ENCODE peak calls at places on chromosomes 5 and 9, in seven cellular contexts. D is BE2C, R is cardiac fibroblast, P is astrocyte of the cerebellum, J is gastrocnemius medialis, M is ovary, S is neural progenitor cell. Y is an unnamed sample.

GRCh38 chr9:109194157-109194556 is 27.1 kb upstream of the FRRS1L start:
- DNase-seq in D (no peak), R (no peak), P (no peak), J (no peak), M (no peak), S (no peak), Y (peak)

GRCh38 chr5:82393951-82394350 is 115.8 kb upstream of the RPS23 start:
- DNase-seq in D (no peak), R (no peak), P (no peak), J (no peak), M (no peak), S (no peak), Y (no peak)

GRCh38 chr9:4805519-4805918 is 12.8 kb downstream of the RCL1 start:
- DNase-seq in D (no peak), R (no peak), P (no peak), J (peak), M (no peak), S (no peak), Y (no peak)

GRCh38 chr5:147437161-147437596 is 72.7 kb downstream of the DPYSL3 start:
- DNase-seq in D (no peak), R (peak), P (peak), J (no peak), M (no peak), S (peak), Y (no peak)

GRCh38 chr5:33659526-33660169 is 218.9 kb downstream of the TARS1 start:
- DNase-seq in D (no peak), R (no peak), P (no peak), J (no peak), M (no peak), S (no peak), Y (peak)

GRCh38 chr5:139772927-139773690 is 22.5 kb upstream of the PSD2 start:
- DNase-seq in D (no peak), R (no peak), P (no peak), J (no peak), M (no peak), S (no peak), Y (no peak)

GRCh38 chr5:112597831-112598230 is 139.9 kb upstream of the APC start:
- DNase-seq in D (no peak), R (no peak), P (no peak), J (no peak), M (no peak), S (no peak), Y (no peak)

GRCh38 chr5:73434461-73434860 is 14.1 kb downstream of the FOXD1 start:
- DNase-seq in D (no peak), R (no peak), P (no peak), J (no peak), M (no peak), S (no peak), Y (no peak)

GRCh38 chr5:159539678-159540077 is 209.4 kb upstream of the IL12B start:
- DNase-seq in D (no peak), R (no peak), P (no peak), J (no peak), M (no peak), S (no peak), Y (no peak)

GRCh38 chr9:98792096-98792490 is 4.3 kb downstream of the ANKS6 start:
- DNase-seq in D (no peak), R (no peak), P (no peak), J (no peak), M (no peak), S (no peak), Y (no peak)

GRCh38 chr5:115379622-115380344 is 83.3 kb upstream of the CCDC112 start:
- DNase-seq in D (no peak), R (no peak), P (no peak), J (no peak), M (no peak), S (no peak), Y (no peak)

GRCh38 chr5:126658526-126658925 is 57.8 kb downstream of the PHAX start:
- DNase-seq in D (no peak), R (no peak), P (no peak), J (no peak), M (no peak), S (peak), Y (no peak)

GRCh38 chr9:120916573-120916972 is 10.0 kb downstream of the TRAF1 start:
- DNase-seq in D (peak), R (peak), P (no peak), J (peak), M (peak), S (no peak), Y (peak)

GRCh38 chr9:116234091-116234490 is 80.5 kb downstream of the PAPPA start:
- DNase-seq in D (no peak), R (peak), P (peak), J (no peak), M (no peak), S (no peak), Y (peak)

GRCh38 chr9:14690986-14691730 is 2.1 kb downstream of the ZDHHC21 start:
- DNase-seq in D (no peak), R (no peak), P (no peak), J (no peak), M (no peak), S (no peak), Y (no peak)

GRCh38 chr5:107567901-107568671 is 102.7 kb downstream of the EFNA5 start:
- DNase-seq in D (no peak), R (no peak), P (no peak), J (no peak), M (no peak), S (peak), Y (no peak)

GRCh38 chr5:140366770-140367630 is 7.0 kb downstream of the SLC4A9 start:
- DNase-seq in D (no peak), R (no peak), P (no peak), J (no peak), M (no peak), S (no peak), Y (no peak)

GRCh38 chr9:33167949-33168535 is 906 bp upstream of the B4GALT1 start:
- DNase-seq in D (no peak), R (no peak), P (no peak), J (no peak), M (peak), S (no peak), Y (peak)

GRCh38 chr9:1231998-1232919 is 182.1 kb downstream of the DMRT2 start:
- DNase-seq in D (no peak), R (peak), P (peak), J (peak), M (peak), S (no peak), Y (peak)

GRCh38 chr5:1752881-1753280 is 46.8 kb downstream of the MRPL36 start:
- DNase-seq in D (no peak), R (no peak), P (no peak), J (no peak), M (peak), S (no peak), Y (no peak)

GRCh38 chr5:143245929-143246561 is 157.4 kb downstream of the NR3C1 start:
- DNase-seq in D (peak), R (peak), P (peak), J (peak), M (no peak), S (no peak), Y (peak)

GRCh38 chr5:15717002-15717401 is 217.0 kb downstream of the FBXL7 start:
- DNase-seq in D (peak), R (no peak), P (no peak), J (no peak), M (no peak), S (no peak), Y (peak)

GRCh38 chr5:154484393-154484944 is 6.4 kb upstream of the HAND1 start:
- DNase-seq in D (no peak), R (no peak), P (no peak), J (no peak), M (no peak), S (peak), Y (no peak)

GRCh38 chr9:38033956-38034355 is 35.1 kb downstream of the SHB start:
- DNase-seq in D (no peak), R (no peak), P (no peak), J (no peak), M (no peak), S (no peak), Y (no peak)

GRCh38 chr9:128702949-128703615 is 779 bp downstream of the PKN3 start:
- DNase-seq in D (peak), R (peak), P (no peak), J (no peak), M (no peak), S (peak), Y (peak)

GRCh38 chr5:135569755-135570452 is 8.9 kb downstream of the CXCL14 start:
- DNase-seq in D (peak), R (peak), P (no peak), J (no peak), M (no peak), S (peak), Y (peak)

GRCh38 chr5:68499952-68500351 is 284.4 kb downstream of the PIK3R1 start:
- DNase-seq in D (no peak), R (peak), P (no peak), J (no peak), M (no peak), S (no peak), Y (peak)

GRCh38 chr9:70609542-70610286 is 195.3 kb upstream of the KLF9 start:
- DNase-seq in D (no peak), R (peak), P (peak), J (peak), M (peak), S (no peak), Y (peak)

GRCh38 chr9:105157178-105157583 is 87.3 kb upstream of the SLC44A1 start:
- DNase-seq in D (peak), R (peak), P (peak), J (peak), M (peak), S (peak), Y (peak)

GRCh38 chr5:12093586-12093985 is 189.3 kb upstream of the CTNND2 start:
- DNase-seq in D (no peak), R (no peak), P (no peak), J (no peak), M (no peak), S (no peak), Y (no peak)

GRCh38 chr5:105924366-105924765 is 1746.4 kb downstream of the EFNA5 start:
- DNase-seq in D (no peak), R (peak), P (no peak), J (no peak), M (no peak), S (no peak), Y (peak)

GRCh38 chr5:1523480-1523792 is 324 bp downstream of the LPCAT1 start:
- DNase-seq in D (no peak), R (no peak), P (no peak), J (no peak), M (no peak), S (peak), Y (peak)

DNA sequence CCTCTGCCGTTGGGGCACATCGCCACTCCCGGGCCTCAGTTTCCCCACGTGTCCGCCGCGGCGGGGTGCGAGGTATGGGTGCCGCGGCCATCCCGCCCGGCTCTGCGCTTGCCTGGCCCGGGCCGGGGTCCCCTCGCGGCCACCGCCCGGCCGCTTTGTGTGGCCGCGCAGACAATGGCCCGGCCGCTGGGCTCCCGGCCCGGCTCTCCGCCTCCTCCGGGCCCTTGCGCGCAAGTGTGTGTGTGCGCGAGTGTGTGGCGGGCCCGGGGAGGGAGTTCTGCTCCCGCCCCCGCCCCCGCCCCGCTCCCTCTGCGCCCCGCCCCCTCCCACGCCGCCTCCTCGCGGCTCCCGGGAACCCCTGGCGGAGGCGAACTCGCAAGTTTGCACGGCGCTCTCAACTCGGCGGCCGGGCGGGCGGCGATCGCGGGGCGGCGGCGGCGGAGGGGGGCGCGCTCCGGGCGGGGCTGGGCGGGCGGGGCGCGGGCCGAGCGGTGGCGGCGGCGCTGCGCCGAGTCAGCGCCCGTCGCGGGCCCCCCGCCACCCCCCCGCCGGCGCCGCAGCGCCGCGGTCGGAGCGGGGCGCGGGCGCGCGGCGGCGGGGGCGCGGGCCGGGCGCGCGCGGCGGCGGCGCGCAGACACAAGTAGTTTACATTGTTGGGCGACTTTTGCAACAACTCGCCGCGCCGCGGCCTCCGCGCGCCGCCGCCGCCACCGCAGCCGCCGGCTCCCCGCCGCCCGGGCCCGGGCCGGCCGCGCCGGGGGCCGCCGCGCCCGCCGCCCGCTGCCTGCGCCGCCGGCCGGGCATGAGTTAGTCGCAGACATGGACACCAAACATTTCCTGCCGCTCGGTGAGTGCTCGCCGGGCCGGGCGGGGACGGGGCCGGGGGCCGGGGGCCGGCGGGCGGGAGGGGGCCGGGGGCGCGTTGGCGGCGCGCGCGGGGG is at the start of gene RXRA:
- DNase-seq in D (peak), R (peak), P (peak), J (peak), M (peak), S (peak), Y (peak)
- TF ChIP-seq CTCF in D (no peak), R (no peak), P (no peak), J (peak), M (no peak), S (peak), Y (no peak)

GRCh38 chr9:127122176-127123151 is at the start of gene ANGPTL2:
- DNase-seq in D (peak), R (peak), P (peak), J (peak), M (peak), S (peak), Y (peak)
- H3K4me3 ChIP-seq in D (peak), R (peak), P (peak), J (peak), M (peak), S (peak), Y (peak)

GRCh38 chr5:141780952-141781730 is 97.1 kb downstream of the PCDH1 start:
- DNase-seq in D (no peak), R (no peak), P (no peak), J (no peak), M (no peak), S (no peak), Y (no peak)
- TF ChIP-seq CTCF in D (no peak), R (no peak), P (no peak), J (no peak), M (no peak), S (no peak), Y (no peak)

GRCh38 chr5:108884736-108885135 is 137.0 kb downstream of the FER start:
- DNase-seq in D (no peak), R (peak), P (peak), J (no peak), M (no peak), S (peak), Y (no peak)
- H3K4me3 ChIP-seq in D (no peak), R (no peak), P (no peak), J (no peak), M (no peak), S (peak), Y (no peak)

GRCh38 chr5:43120720-43121564 is at the start of gene ZNF131:
- DNase-seq in D (peak), R (peak), P (peak), J (peak), M (peak), S (peak), Y (peak)
- TF ChIP-seq CTCF in D (no peak), R (no peak), P (no peak), J (no peak), M (no peak), S (no peak), Y (no peak)

GRCh38 chr5:40832345-40832744 is 2.7 kb downstream of the RPL37 start:
- DNase-seq in D (no peak), R (no peak), P (no peak), J (no peak), M (no peak), S (no peak), Y (no peak)
- H3K4me3 ChIP-seq in D (peak), R (no peak), P (no peak), J (no peak), M (no peak), S (peak), Y (no peak)

Y was measured in foreskin fibroblast.